ENCODE peak calls at places on chromosomes 6 and 20, in eight cellular contexts. S is Calu3, N is HL-60, K is activated gamma-delta T cell treated with Interleukin-2 at 50 U/mL for 16 hours, O is adrenal gland, D is Caki2, B is bronchial epithelial cell, W is EL. F is an unnamed sample.

GRCh38 chr6:144659202-144659731 is 374.1 kb downstream of the UTRN start:
- DNase-seq in S (peak; percentile 25), N (no peak), K (no peak), O (peak; percentile 32), D (peak; percentile 72), B (no peak), W (peak; percentile 16), F (no peak)

GRCh38 chr6:84417261-84417660 is 189.8 kb upstream of the CEP162 start:
- DNase-seq in S (no peak), N (no peak), K (no peak), O (no peak), D (no peak), B (peak; percentile 48), W (peak; percentile 80), F (no peak)

GRCh38 chr6:111228094-111228493 is 140.8 kb downstream of the SLC16A10 start:
- DNase-seq in S (no peak), N (no peak), K (no peak), O (no peak), D (no peak), B (peak; percentile 77), W (no peak), F (no peak)

GRCh38 chr6:122381494-122382083 is 17.9 kb upstream of the HSF2 start:
- DNase-seq in S (peak; percentile 55), N (peak; percentile 42), K (peak; percentile 58), O (peak; percentile 70), D (peak; percentile 35), B (peak; percentile 66), W (peak; percentile 67), F (peak; percentile 54)

GRCh38 chr6:21109421-21110178 is 484.0 kb upstream of the SOX4 start:
- DNase-seq in S (no peak), N (no peak), K (no peak), O (no peak), D (peak; percentile 73), B (peak; percentile 61), W (peak; percentile 82), F (no peak)

GRCh38 chr6:47631248-47632196 is 66.9 kb upstream of the ADGRF4 start:
- DNase-seq in S (no peak), N (no peak), K (no peak), O (no peak), D (peak; percentile 76), B (peak; percentile 71), W (peak; percentile 55), F (no peak)

GRCh38 chr6:31651602-31652191 is 764 bp downstream of the BAG6 start:
- DNase-seq in S (peak; percentile 78), N (peak; percentile 70), K (no peak), O (peak; percentile 89), D (peak; percentile 86), B (peak; percentile 71), W (peak; percentile 85), F (peak; percentile 53)

GRCh38 chr6:44667226-44667625 is 279.7 kb downstream of the CDC5L start:
- DNase-seq in S (no peak), N (no peak), K (no peak), O (no peak), D (peak; percentile 19), B (no peak), W (peak; percentile 97), F (peak; percentile 51)

GRCh38 chr6:39157511-39157910 is 42.5 kb upstream of the SAYSD1 start:
- DNase-seq in S (no peak), N (no peak), K (no peak), O (no peak), D (no peak), B (no peak), W (no peak), F (no peak)

GRCh38 chr20:47220161-47220582 is 136.3 kb downstream of the ZMYND8 start:
- DNase-seq in S (peak; percentile 61), N (no peak), K (peak; percentile 33), O (no peak), D (no peak), B (no peak), W (peak; percentile 38), F (no peak)